ENCODE peak calls at places on chromosomes 5 and 9, in eight cellular contexts. N is A172, G is non-pigmented ciliary epithelial cell, K is kidney epithelial cell, L is ecto neural progenitor cell, Z is NCI-H446, A is ELR, Q is aorta. B is an unnamed sample.

GRCh38 chr5:157290981-157291711 is 25.2 kb downstream of the CYFIP2 start:
- DNase-seq in Q (no peak), K (peak; percentile 89), Z (no peak), A (peak; percentile 11), L (no peak), N (no peak), G (no peak), B (peak; percentile 73)

GRCh38 chr5:107294151-107294550 is 376.6 kb downstream of the EFNA5 start:
- DNase-seq in L (no peak), G (no peak), Q (no peak), K (no peak), N (no peak), A (no peak), Z (no peak), B (no peak)

GRCh38 chr5:143142596-143143435 is 260.7 kb downstream of the NR3C1 start:
- DNase-seq in G (no peak), N (peak; percentile 85), Z (peak; percentile 64), Q (peak; percentile 79), K (no peak), L (no peak), A (no peak), B (no peak)

GRCh38 chr9:124284940-124285441 is 27.2 kb downstream of the NEK6 start:
- DNase-seq in Z (no peak), G (no peak), N (no peak), K (no peak), Q (peak; percentile 75), L (no peak), A (no peak), B (no peak)

GRCh38 chr5:145854651-145855258 is 18.1 kb downstream of the GRXCR2 start:
- DNase-seq in N (peak; percentile 92), G (no peak), K (peak; percentile 44), Z (no peak), L (no peak), A (peak; percentile 79), Q (no peak), B (peak; percentile 67)

GRCh38 chr9:696332-697090 is 145.0 kb upstream of the DMRT1 start:
- DNase-seq in Z (no peak), G (no peak), A (peak; percentile 84), N (peak; percentile 75), L (no peak), Q (peak; percentile 64), K (no peak), B (no peak)

GRCh38 chr5:73901045-73901444 is 275.0 kb downstream of the ARHGEF28 start:
- DNase-seq in K (no peak), L (no peak), A (peak; percentile 91), Z (no peak), Q (no peak), N (peak; percentile 79), G (peak; percentile 30), B (peak; percentile 45)

GRCh38 chr9:89496645-89497044 is 1.3 kb downstream of the SEMA4D start:
- DNase-seq in N (no peak), G (no peak), L (no peak), Q (no peak), Z (no peak), K (no peak), A (no peak), B (peak; percentile 48)

GRCh38 chr5:53438486-53439472 is 41.6 kb upstream of the FST start:
- DNase-seq in K (no peak), A (peak; percentile 77), L (no peak), N (peak; percentile 38), Q (no peak), Z (no peak), G (no peak), B (no peak)

GRCh38 chr5:120368923-120369715 is 95.0 kb upstream of the PRR16 start:
- DNase-seq in L (no peak), Q (no peak), A (no peak), G (no peak), Z (no peak), K (no peak), N (no peak), B (peak; percentile 94)

GRCh38 chr5:61280766-61281427 is 51.2 kb upstream of the ZSWIM6 start:
- DNase-seq in A (peak; percentile 15), Q (peak; percentile 53), K (no peak), L (no peak), G (no peak), Z (peak; percentile 91), N (no peak), B (peak; percentile 55)

GRCh38 chr9:121192959-121193645 is 8.6 kb downstream of the RAB14 start:
- DNase-seq in K (no peak), G (no peak), A (no peak), L (no peak), N (no peak), Q (no peak), Z (no peak), B (no peak)

GRCh38 chr5:142095651-142096330 is 12.8 kb upstream of the NDFIP1 start:
- DNase-seq in K (no peak), A (no peak), G (no peak), Z (no peak), L (no peak), Q (no peak), N (peak; percentile 26), B (no peak)

GRCh38 chr5:104347119-104347708 is 784.6 kb upstream of the NUDT12 start:
- DNase-seq in A (peak; percentile 52), N (peak; percentile 40), Q (no peak), L (no peak), K (no peak), G (no peak), Z (peak; percentile 25), B (no peak)

GRCh38 chr9:15246243-15246642 is 60.8 kb downstream of the TTC39B start:
- DNase-seq in N (no peak), Q (no peak), Z (no peak), G (no peak), L (no peak), A (no peak), K (no peak), B (no peak)

GRCh38 chr5:133359861-133360260 is 252.5 kb downstream of the FSTL4 start:
- DNase-seq in A (no peak), G (no peak), L (peak; percentile 31), Z (no peak), N (no peak), K (no peak), Q (no peak), B (no peak)

GRCh38 chr5:98314262-98314661 is 459.2 kb upstream of the RGMB start:
- DNase-seq in K (peak; percentile 45), Z (no peak), L (no peak), N (peak; percentile 92), G (peak; percentile 81), Q (no peak), A (peak; percentile 97), B (no peak)

GRCh38 chr5:15571081-15571480 is 71.1 kb downstream of the FBXL7 start:
- DNase-seq in N (peak; percentile 8), Z (no peak), Q (no peak), L (no peak), G (no peak), A (no peak), K (no peak), B (no peak)